ENCODE peak calls at places on chromosome 6, in five cellular contexts. One of them, this sample, is unnamed.
A peak's percentile ranks its signal among the peaks of the same experiment; 100 is the strongest.

GRCh38 chr6:17086469-17086868 is 15.4 kb upstream of the STMND1 start:
- DNase-seq in HCT116: peak; percentile 75
- DNase-seq in CD4-positive, CD25-positive, alpha-beta regulatory T cell: no peak
- DNase-seq in vagina: no peak
- DNase-seq in tibial artery: peak; percentile 25
- DNase-seq in this sample: no peak

GRCh38 chr6:114108119-114109002 is 137.4 kb upstream of the HDAC2 start:
- DNase-seq in vagina: no peak
- DNase-seq in HCT116: peak; percentile 64
- DNase-seq in CD4-positive, CD25-positive, alpha-beta regulatory T cell: no peak
- DNase-seq in tibial artery: peak; percentile 69
- DNase-seq in this sample: peak; percentile 66

GRCh38 chr6:133236898-133237297 is 4.3 kb upstream of the EYA4 start:
- DNase-seq in CD4-positive, CD25-positive, alpha-beta regulatory T cell: no peak
- DNase-seq in vagina: no peak
- DNase-seq in HCT116: no peak
- DNase-seq in tibial artery: no peak
- DNase-seq in this sample: no peak

GRCh38 chr6:38822963-38823362 is 107.9 kb downstream of the DNAH8 start:
- DNase-seq in tibial artery: no peak
- DNase-seq in CD4-positive, CD25-positive, alpha-beta regulatory T cell: no peak
- DNase-seq in HCT116: no peak
- DNase-seq in vagina: no peak
- DNase-seq in this sample: no peak

GRCh38 chr6:138817799-138818198 is 21.9 kb downstream of the ECT2L start:
- DNase-seq in vagina: no peak
- DNase-seq in HCT116: peak; percentile 99
- DNase-seq in tibial artery: no peak
- DNase-seq in CD4-positive, CD25-positive, alpha-beta regulatory T cell: no peak
- DNase-seq in this sample: peak; percentile 74

GRCh38 chr6:89034586-89035251 is 45.8 kb upstream of the PNRC1 start:
- DNase-seq in vagina: no peak
- DNase-seq in tibial artery: peak; percentile 63
- DNase-seq in HCT116: no peak
- DNase-seq in CD4-positive, CD25-positive, alpha-beta regulatory T cell: no peak
- DNase-seq in this sample: no peak

GRCh38 chr6:19444481-19444880 is 392.7 kb upstream of the ID4 start:
- DNase-seq in CD4-positive, CD25-positive, alpha-beta regulatory T cell: no peak
- DNase-seq in vagina: no peak
- DNase-seq in HCT116: no peak
- DNase-seq in tibial artery: no peak
- DNase-seq in this sample: no peak

GRCh38 chr6:87791485-87791884 is 89.5 kb upstream of the AKIRIN2 start:
- DNase-seq in vagina: no peak
- DNase-seq in tibial artery: no peak
- DNase-seq in HCT116: no peak
- DNase-seq in CD4-positive, CD25-positive, alpha-beta regulatory T cell: no peak
- DNase-seq in this sample: no peak

GRCh38 chr6:71012871-71013456 is 56.1 kb upstream of the B3GAT2 start:
- DNase-seq in CD4-positive, CD25-positive, alpha-beta regulatory T cell: no peak
- DNase-seq in HCT116: peak; percentile 42
- DNase-seq in tibial artery: no peak
- DNase-seq in vagina: no peak
- DNase-seq in this sample: no peak

GRCh38 chr6:36874016-36874442 is 574 bp downstream of the PPIL1 start:
- DNase-seq in tibial artery: no peak
- DNase-seq in CD4-positive, CD25-positive, alpha-beta regulatory T cell: no peak
- DNase-seq in HCT116: no peak
- DNase-seq in vagina: no peak
- DNase-seq in this sample: no peak

GRCh38 chr6:129709451-129709908 is 497 bp downstream of the ARHGAP18 start:
- DNase-seq in vagina: no peak
- DNase-seq in CD4-positive, CD25-positive, alpha-beta regulatory T cell: no peak
- DNase-seq in HCT116: no peak
- DNase-seq in tibial artery: no peak
- DNase-seq in this sample: no peak

GRCh38 chr6:46072866-46073265 is 56.9 kb upstream of the ENPP4 start:
- DNase-seq in CD4-positive, CD25-positive, alpha-beta regulatory T cell: no peak
- DNase-seq in HCT116: no peak
- DNase-seq in tibial artery: no peak
- DNase-seq in vagina: no peak
- DNase-seq in this sample: no peak

GRCh38 chr6:26330835-26331808 is 33.9 kb upstream of the BTN3A2 start:
- DNase-seq in vagina: no peak
- DNase-seq in CD4-positive, CD25-positive, alpha-beta regulatory T cell: peak; percentile 22
- DNase-seq in tibial artery: no peak
- DNase-seq in HCT116: no peak
- DNase-seq in this sample: no peak

GRCh38 chr6:152426276-152426675 is 210.9 kb downstream of the SYNE1 start:
- DNase-seq in vagina: no peak
- DNase-seq in tibial artery: no peak
- DNase-seq in CD4-positive, CD25-positive, alpha-beta regulatory T cell: no peak
- DNase-seq in HCT116: no peak
- DNase-seq in this sample: no peak

GRCh38 chr6:123811378-123811777 is 7.7 kb downstream of the NKAIN2 start:
- DNase-seq in vagina: no peak
- DNase-seq in tibial artery: no peak
- DNase-seq in HCT116: no peak
- DNase-seq in CD4-positive, CD25-positive, alpha-beta regulatory T cell: no peak
- DNase-seq in this sample: no peak

GRCh38 chr6:170128346-170128745 is 162.5 kb downstream of the DLL1 start:
- DNase-seq in CD4-positive, CD25-positive, alpha-beta regulatory T cell: no peak
- DNase-seq in tibial artery: peak; percentile 8
- DNase-seq in HCT116: no peak
- DNase-seq in vagina: no peak
- DNase-seq in this sample: no peak

GRCh38 chr6:170124836-170125235 is 166.0 kb downstream of the DLL1 start:
- DNase-seq in CD4-positive, CD25-positive, alpha-beta regulatory T cell: no peak
- DNase-seq in vagina: peak; percentile 89
- DNase-seq in HCT116: no peak
- DNase-seq in tibial artery: no peak
- DNase-seq in this sample: peak; percentile 40

GRCh38 chr6:170127151-170127550 is 163.7 kb downstream of the DLL1 start:
- DNase-seq in tibial artery: peak; percentile 7
- DNase-seq in vagina: peak; percentile 28
- DNase-seq in HCT116: no peak
- DNase-seq in CD4-positive, CD25-positive, alpha-beta regulatory T cell: no peak
- DNase-seq in this sample: no peak

GRCh38 chr6:170124150-170124549 is 166.7 kb downstream of the DLL1 start:
- DNase-seq in tibial artery: no peak
- DNase-seq in vagina: peak; percentile 9
- DNase-seq in HCT116: no peak
- DNase-seq in CD4-positive, CD25-positive, alpha-beta regulatory T cell: no peak
- DNase-seq in this sample: no peak

GRCh38 chr6:170125447-170126300 is 165.2 kb downstream of the DLL1 start:
- DNase-seq in CD4-positive, CD25-positive, alpha-beta regulatory T cell: no peak
- DNase-seq in vagina: peak; percentile 93
- DNase-seq in tibial artery: peak; percentile 7
- DNase-seq in HCT116: no peak
- DNase-seq in this sample: no peak
- H3K9me3 ChIP-seq in CD4-positive, CD25-positive, alpha-beta regulatory T cell: peaks cover 4% of the 10 kb centered on the region
- H3K9me3 ChIP-seq in vagina: peaks cover 11% of the 10 kb centered on the region
- H3K9me3 ChIP-seq in tibial artery: no peaks in the 10 kb centered on the region
- H3K9me3 ChIP-seq in HCT116: peaks cover 5% of the 10 kb centered on the region
- H3K9me3 ChIP-seq in this sample: peaks cover 4% of the 10 kb centered on the region

GRCh38 chr6:56718236-56718635 is 75.5 kb upstream of the DST start:
- DNase-seq in vagina: no peak
- DNase-seq in tibial artery: no peak
- DNase-seq in CD4-positive, CD25-positive, alpha-beta regulatory T cell: no peak
- DNase-seq in HCT116: no peak
- DNase-seq in this sample: no peak

GRCh38 chr6:56725257-56725656 is 82.6 kb upstream of the DST start:
- DNase-seq in HCT116: no peak
- DNase-seq in CD4-positive, CD25-positive, alpha-beta regulatory T cell: no peak
- DNase-seq in tibial artery: no peak
- DNase-seq in vagina: no peak
- DNase-seq in this sample: no peak

GRCh38 chr6:56719310-56719709 is 76.6 kb upstream of the DST start:
- DNase-seq in vagina: no peak
- DNase-seq in CD4-positive, CD25-positive, alpha-beta regulatory T cell: no peak
- DNase-seq in HCT116: no peak
- DNase-seq in tibial artery: no peak
- DNase-seq in this sample: no peak

GRCh38 chr6:56724455-56724854 is 81.8 kb upstream of the DST start:
- DNase-seq in tibial artery: no peak
- DNase-seq in vagina: no peak
- DNase-seq in CD4-positive, CD25-positive, alpha-beta regulatory T cell: no peak
- DNase-seq in HCT116: no peak
- DNase-seq in this sample: no peak

DNA sequence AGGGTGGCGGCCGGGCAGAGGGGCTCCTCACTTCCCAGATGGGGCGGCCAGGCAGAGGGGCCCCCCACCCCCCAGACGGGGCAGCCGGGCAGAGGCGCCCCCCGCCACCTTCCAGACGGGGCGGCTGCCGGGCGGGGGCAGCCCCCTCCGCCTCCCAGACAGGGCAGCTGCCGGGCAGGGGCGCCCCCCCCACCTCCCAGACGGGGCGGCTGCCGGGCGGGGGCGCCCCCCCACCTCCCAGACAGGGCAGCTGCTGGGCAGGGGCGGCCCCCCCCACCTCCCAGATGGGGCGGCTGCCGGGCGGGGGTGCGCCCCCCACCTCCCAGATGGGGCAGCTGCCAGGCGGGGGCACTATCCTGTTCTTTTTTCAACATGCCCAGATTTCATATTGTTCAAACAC is 78.2 kb upstream of the DST start:
- DNase-seq in tibial artery: no peak
- DNase-seq in HCT116: no peak
- DNase-seq in vagina: no peak
- DNase-seq in CD4-positive, CD25-positive, alpha-beta regulatory T cell: no peak
- DNase-seq in this sample: no peak
- H3K4me3 ChIP-seq in tibial artery: no peak overlapping the region
- H3K4me3 ChIP-seq in HCT116: no peak overlapping the region
- H3K4me3 ChIP-seq in vagina: no peak overlapping the region
- H3K4me3 ChIP-seq in CD4-positive, CD25-positive, alpha-beta regulatory T cell: no peak overlapping the region
- H3K4me3 ChIP-seq in this sample: no peak overlapping the region

GRCh38 chr6:11711994-11712698 is 66.5 kb downstream of the ADTRP start:
- DNase-seq in vagina: no peak
- DNase-seq in HCT116: no peak
- DNase-seq in tibial artery: no peak
- DNase-seq in CD4-positive, CD25-positive, alpha-beta regulatory T cell: no peak
- DNase-seq in this sample: no peak

GRCh38 chr6:11712760-11713159 is 65.8 kb downstream of the ADTRP start:
- DNase-seq in tibial artery: peak; percentile 50
- DNase-seq in CD4-positive, CD25-positive, alpha-beta regulatory T cell: no peak
- DNase-seq in HCT116: no peak
- DNase-seq in vagina: no peak
- DNase-seq in this sample: no peak

GRCh38 chr6:11710968-11711643 is 67.5 kb downstream of the ADTRP start:
- DNase-seq in CD4-positive, CD25-positive, alpha-beta regulatory T cell: no peak
- DNase-seq in vagina: no peak
- DNase-seq in tibial artery: no peak
- DNase-seq in HCT116: no peak
- DNase-seq in this sample: no peak

GRCh38 chr6:11711644-11711993 is 67.0 kb downstream of the ADTRP start:
- DNase-seq in CD4-positive, CD25-positive, alpha-beta regulatory T cell: no peak
- DNase-seq in vagina: no peak
- DNase-seq in HCT116: no peak
- DNase-seq in tibial artery: no peak
- DNase-seq in this sample: no peak

GRCh38 chr6:11710221-11710836 is 68.3 kb downstream of the ADTRP start:
- DNase-seq in CD4-positive, CD25-positive, alpha-beta regulatory T cell: peak; percentile 28
- DNase-seq in tibial artery: no peak
- DNase-seq in HCT116: no peak
- DNase-seq in vagina: no peak
- DNase-seq in this sample: no peak
- H3K4me1 ChIP-seq in CD4-positive, CD25-positive, alpha-beta regulatory T cell: peaks cover 68% of the 10 kb centered on the region
- H3K4me1 ChIP-seq in tibial artery: peaks cover 37% of the 10 kb centered on the region
- H3K4me1 ChIP-seq in HCT116: no peaks in the 10 kb centered on the region
- H3K4me1 ChIP-seq in vagina: peaks cover 19% of the 10 kb centered on the region
- H3K4me1 ChIP-seq in this sample: no peaks in the 10 kb centered on the region

GRCh38 chr6:336159-337114 is 44.1 kb downstream of the DUSP22 start:
- DNase-seq in tibial artery: no peak
- DNase-seq in HCT116: no peak
- DNase-seq in CD4-positive, CD25-positive, alpha-beta regulatory T cell: no peak
- DNase-seq in vagina: no peak
- DNase-seq in this sample: no peak

GRCh38 chr6:335146-335545 is 42.9 kb downstream of the DUSP22 start:
- DNase-seq in CD4-positive, CD25-positive, alpha-beta regulatory T cell: no peak
- DNase-seq in HCT116: no peak
- DNase-seq in vagina: no peak
- DNase-seq in tibial artery: no peak
- DNase-seq in this sample: no peak

GRCh38 chr6:334536-334935 is 42.2 kb downstream of the DUSP22 start:
- DNase-seq in vagina: no peak
- DNase-seq in tibial artery: no peak
- DNase-seq in CD4-positive, CD25-positive, alpha-beta regulatory T cell: no peak
- DNase-seq in HCT116: no peak
- DNase-seq in this sample: no peak

GRCh38 chr6:333379-334002 is 41.2 kb downstream of the DUSP22 start:
- DNase-seq in vagina: no peak
- DNase-seq in CD4-positive, CD25-positive, alpha-beta regulatory T cell: no peak
- DNase-seq in HCT116: no peak
- DNase-seq in tibial artery: no peak
- DNase-seq in this sample: no peak

GRCh38 chr6:335572-335971 is 43.3 kb downstream of the DUSP22 start:
- DNase-seq in vagina: no peak
- DNase-seq in CD4-positive, CD25-positive, alpha-beta regulatory T cell: no peak
- DNase-seq in HCT116: no peak
- DNase-seq in tibial artery: no peak
- DNase-seq in this sample: no peak
- H3K9me3 ChIP-seq in vagina: no peaks in the 10 kb centered on the region
- H3K9me3 ChIP-seq in CD4-positive, CD25-positive, alpha-beta regulatory T cell: no peaks in the 10 kb centered on the region
- H3K9me3 ChIP-seq in HCT116: no peaks in the 10 kb centered on the region
- H3K9me3 ChIP-seq in tibial artery: no peaks in the 10 kb centered on the region
- H3K9me3 ChIP-seq in this sample: peaks cover 10% of the 10 kb centered on the region

DNA sequence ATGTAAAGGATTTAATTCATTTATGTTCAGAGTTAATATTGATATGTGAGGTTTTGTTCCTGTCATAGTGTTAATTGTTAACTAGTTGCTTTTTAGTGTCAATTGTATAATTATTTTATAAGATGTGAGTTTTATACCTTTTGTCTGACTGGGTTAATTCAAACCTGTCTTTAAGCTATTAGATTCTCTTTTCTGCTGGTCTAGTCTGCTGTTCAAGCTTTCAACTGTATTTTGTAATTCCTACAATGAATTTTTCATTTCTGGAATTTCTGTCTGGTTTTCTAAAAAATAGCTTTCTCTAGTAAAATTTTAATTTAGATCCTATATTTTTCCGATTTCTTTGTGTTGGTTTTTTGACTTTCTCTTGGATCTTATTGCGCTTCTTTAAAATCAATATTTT is 26.5 kb downstream of the IGF2R start:
- DNase-seq in CD4-positive, CD25-positive, alpha-beta regulatory T cell: no peak
- DNase-seq in vagina: no peak
- DNase-seq in HCT116: no peak
- DNase-seq in tibial artery: no peak
- DNase-seq in this sample: no peak
- H3K4me3 ChIP-seq in CD4-positive, CD25-positive, alpha-beta regulatory T cell: no peak overlapping the region
- H3K4me3 ChIP-seq in vagina: no peak overlapping the region
- H3K4me3 ChIP-seq in HCT116: no peak overlapping the region
- H3K4me3 ChIP-seq in tibial artery: no peak overlapping the region
- H3K4me3 ChIP-seq in this sample: no peak overlapping the region

GRCh38 chr6:96809119-96809518 is 28.2 kb downstream of the GPR63 start:
- DNase-seq in tibial artery: no peak
- DNase-seq in CD4-positive, CD25-positive, alpha-beta regulatory T cell: no peak
- DNase-seq in HCT116: no peak
- DNase-seq in vagina: no peak
- DNase-seq in this sample: no peak
- H3K4me1 ChIP-seq in tibial artery: peaks cover 29% of the 10 kb centered on the region
- H3K4me1 ChIP-seq in CD4-positive, CD25-positive, alpha-beta regulatory T cell: no peaks in the 10 kb centered on the region
- H3K4me1 ChIP-seq in HCT116: no peaks in the 10 kb centered on the region
- H3K4me1 ChIP-seq in vagina: no peaks in the 10 kb centered on the region
- H3K4me1 ChIP-seq in this sample: no peaks in the 10 kb centered on the region

This sample was measured in mucosa of descending colon.